ENCODE peak calls at places on chromosome 7, in six cellular contexts. One of them, this sample, is unnamed.

GRCh38 chr7:115585015-115585655 is 445.4 kb downstream of the TFEC start:
- DNase-seq in mesenchymal stem cell: no peak
- DNase-seq in H1: no peak
- DNase-seq in mesendoderm: peak; percentile 11
- DNase-seq in neuronal stem cell: no peak
- DNase-seq in IMR-90: peak; percentile 29
- DNase-seq in this sample: no peak

GRCh38 chr7:91033574-91033973 is 230.7 kb upstream of the FZD1 start:
- DNase-seq in neuronal stem cell: no peak
- DNase-seq in IMR-90: no peak
- DNase-seq in H1: no peak
- DNase-seq in mesenchymal stem cell: no peak
- DNase-seq in mesendoderm: no peak
- DNase-seq in this sample: no peak

GRCh38 chr7:69893915-69894314 is 295.6 kb downstream of the AUTS2 start:
- DNase-seq in mesenchymal stem cell: no peak
- DNase-seq in H1: no peak
- DNase-seq in IMR-90: no peak
- DNase-seq in mesendoderm: peak; percentile 27
- DNase-seq in neuronal stem cell: no peak
- DNase-seq in this sample: no peak

GRCh38 chr7:101058355-101058754 is 26.9 kb upstream of the TRIM56 start:
- DNase-seq in H1: no peak
- DNase-seq in mesendoderm: peak; percentile 71
- DNase-seq in mesenchymal stem cell: peak; percentile 63
- DNase-seq in IMR-90: peak; percentile 50
- DNase-seq in neuronal stem cell: peak; percentile 74
- DNase-seq in this sample: peak; percentile 77

GRCh38 chr7:77428777-77429231 is 12.7 kb upstream of the GSAP start:
- DNase-seq in mesenchymal stem cell: peak; percentile 38
- DNase-seq in IMR-90: no peak
- DNase-seq in mesendoderm: no peak
- DNase-seq in H1: no peak
- DNase-seq in neuronal stem cell: no peak
- DNase-seq in this sample: no peak

GRCh38 chr7:143205560-143206293 is 16.1 kb upstream of the TAS2R40 start:
- DNase-seq in neuronal stem cell: no peak
- DNase-seq in IMR-90: no peak
- DNase-seq in H1: no peak
- DNase-seq in mesendoderm: no peak
- DNase-seq in mesenchymal stem cell: no peak
- DNase-seq in this sample: no peak

GRCh38 chr7:157560710-157561522 is 224.1 kb downstream of the DNAJB6 start:
- DNase-seq in H1: no peak
- DNase-seq in mesenchymal stem cell: no peak
- DNase-seq in neuronal stem cell: no peak
- DNase-seq in mesendoderm: no peak
- DNase-seq in IMR-90: no peak
- DNase-seq in this sample: no peak

GRCh38 chr7:137816696-137817320 is 30.0 kb downstream of the DGKI start:
- DNase-seq in mesendoderm: peak; percentile 52
- DNase-seq in H1: no peak
- DNase-seq in IMR-90: no peak
- DNase-seq in mesenchymal stem cell: peak; percentile 1
- DNase-seq in neuronal stem cell: no peak
- DNase-seq in this sample: no peak

GRCh38 chr7:96903906-96904305 is 101.4 kb upstream of the DLX6 start:
- DNase-seq in mesendoderm: no peak
- DNase-seq in H1: no peak
- DNase-seq in mesenchymal stem cell: no peak
- DNase-seq in neuronal stem cell: no peak
- DNase-seq in IMR-90: no peak
- DNase-seq in this sample: no peak

GRCh38 chr7:123594813-123595241 is 6.8 kb upstream of the ASB15 start:
- DNase-seq in mesenchymal stem cell: peak; percentile 43
- DNase-seq in neuronal stem cell: peak; percentile 54
- DNase-seq in H1: peak; percentile 46
- DNase-seq in IMR-90: no peak
- DNase-seq in mesendoderm: peak; percentile 89
- DNase-seq in this sample: peak; percentile 86

GRCh38 chr7:6558837-6559236 is 7.6 kb upstream of the GRID2IP start:
- DNase-seq in H1: no peak
- DNase-seq in IMR-90: peak; percentile 21
- DNase-seq in neuronal stem cell: no peak
- DNase-seq in mesendoderm: peak; percentile 89
- DNase-seq in mesenchymal stem cell: peak; percentile 54
- DNase-seq in this sample: peak; percentile 81

GRCh38 chr7:926061-927030 is 28.1 kb downstream of the ADAP1 start:
- DNase-seq in IMR-90: no peak
- DNase-seq in neuronal stem cell: no peak
- DNase-seq in mesenchymal stem cell: no peak
- DNase-seq in mesendoderm: no peak
- DNase-seq in H1: no peak
- DNase-seq in this sample: no peak

GRCh38 chr7:120337308-120337907 is 64.4 kb downstream of the KCND2 start:
- DNase-seq in H1: no peak
- DNase-seq in mesenchymal stem cell: peak; percentile 12
- DNase-seq in mesendoderm: peak; percentile 32
- DNase-seq in IMR-90: peak; percentile 0
- DNase-seq in neuronal stem cell: peak; percentile 1
- DNase-seq in this sample: no peak

GRCh38 chr7:27156508-27156898 is at the start of gene HOXA7:
- DNase-seq in mesendoderm: no peak
- DNase-seq in mesenchymal stem cell: no peak
- DNase-seq in H1: no peak
- DNase-seq in IMR-90: peak; percentile 63
- DNase-seq in neuronal stem cell: no peak
- DNase-seq in this sample: peak; percentile 80

GRCh38 chr7:64951250-64951848 is 39.5 kb downstream of the ZNF117 start:
- DNase-seq in mesenchymal stem cell: peak; percentile 50
- DNase-seq in neuronal stem cell: peak; percentile 2
- DNase-seq in mesendoderm: peak; percentile 39
- DNase-seq in H1: no peak
- DNase-seq in IMR-90: peak; percentile 54
- DNase-seq in this sample: no peak

GRCh38 chr7:149317986-149318672 is 56.1 kb downstream of the ZNF783 start:
- DNase-seq in mesendoderm: peak; percentile 71
- DNase-seq in neuronal stem cell: no peak
- DNase-seq in H1: peak; percentile 38
- DNase-seq in IMR-90: no peak
- DNase-seq in mesenchymal stem cell: no peak
- DNase-seq in this sample: peak; percentile 77

GRCh38 chr7:134905375-134905774 is 80.9 kb upstream of the AGBL3 start:
- DNase-seq in IMR-90: peak; percentile 96
- DNase-seq in mesendoderm: no peak
- DNase-seq in mesenchymal stem cell: peak; percentile 92
- DNase-seq in neuronal stem cell: no peak
- DNase-seq in H1: no peak
- DNase-seq in this sample: no peak

GRCh38 chr7:151275813-151276577 is 27.5 kb upstream of the SMARCD3 start:
- DNase-seq in IMR-90: no peak
- DNase-seq in neuronal stem cell: no peak
- DNase-seq in mesenchymal stem cell: no peak
- DNase-seq in H1: no peak
- DNase-seq in mesendoderm: peak; percentile 71
- DNase-seq in this sample: no peak

GRCh38 chr7:158618745-158619140 is 31.1 kb upstream of the PTPRN2 start:
- DNase-seq in neuronal stem cell: no peak
- DNase-seq in H1: no peak
- DNase-seq in IMR-90: no peak
- DNase-seq in mesendoderm: no peak
- DNase-seq in mesenchymal stem cell: no peak
- DNase-seq in this sample: no peak

GRCh38 chr7:41217306-41217705 is 485.6 kb downstream of the INHBA start:
- DNase-seq in H1: no peak
- DNase-seq in IMR-90: no peak
- DNase-seq in mesendoderm: no peak
- DNase-seq in neuronal stem cell: no peak
- DNase-seq in mesenchymal stem cell: no peak
- DNase-seq in this sample: no peak

GRCh38 chr7:151138541-151138910 is 29.0 kb downstream of the GBX1 start:
- DNase-seq in IMR-90: no peak
- DNase-seq in H1: no peak
- DNase-seq in neuronal stem cell: no peak
- DNase-seq in mesendoderm: peak; percentile 61
- DNase-seq in mesenchymal stem cell: no peak
- DNase-seq in this sample: peak; percentile 70

GRCh38 chr7:116986611-116987565 is 33.6 kb downstream of the ST7 start:
- DNase-seq in H1: no peak
- DNase-seq in IMR-90: peak; percentile 16
- DNase-seq in mesendoderm: no peak
- DNase-seq in mesenchymal stem cell: no peak
- DNase-seq in neuronal stem cell: no peak
- DNase-seq in this sample: no peak

GRCh38 chr7:98175260-98175604 is 36.0 kb upstream of the BHLHA15 start:
- DNase-seq in IMR-90: no peak
- DNase-seq in mesenchymal stem cell: no peak
- DNase-seq in mesendoderm: no peak
- DNase-seq in neuronal stem cell: no peak
- DNase-seq in H1: no peak
- DNase-seq in this sample: no peak

GRCh38 chr7:157543276-157543675 is 206.5 kb downstream of the DNAJB6 start:
- DNase-seq in mesenchymal stem cell: no peak
- DNase-seq in IMR-90: no peak
- DNase-seq in neuronal stem cell: no peak
- DNase-seq in H1: no peak
- DNase-seq in mesendoderm: no peak
- DNase-seq in this sample: no peak

GRCh38 chr7:149785402-149785801 is 12.0 kb upstream of the ZNF467 start:
- DNase-seq in mesenchymal stem cell: no peak
- DNase-seq in mesendoderm: no peak
- DNase-seq in IMR-90: no peak
- DNase-seq in H1: no peak
- DNase-seq in neuronal stem cell: no peak
- DNase-seq in this sample: no peak

GRCh38 chr7:98232799-98233198 is 19.2 kb downstream of the TECPR1 start:
- DNase-seq in mesenchymal stem cell: no peak
- DNase-seq in IMR-90: no peak
- DNase-seq in H1: no peak
- DNase-seq in mesendoderm: no peak
- DNase-seq in neuronal stem cell: no peak
- DNase-seq in this sample: no peak

GRCh38 chr7:106009511-106010226 is 46.6 kb downstream of the CDHR3 start:
- DNase-seq in IMR-90: peak; percentile 98
- DNase-seq in neuronal stem cell: peak; percentile 91
- DNase-seq in H1: peak; percentile 88
- DNase-seq in mesenchymal stem cell: peak; percentile 99
- DNase-seq in mesendoderm: peak; percentile 99
- DNase-seq in this sample: peak; percentile 97

GRCh38 chr7:150657526-150657925 is 25.3 kb upstream of the GIMAP6 start:
- DNase-seq in mesendoderm: peak; percentile 16
- DNase-seq in neuronal stem cell: no peak
- DNase-seq in H1: no peak
- DNase-seq in mesenchymal stem cell: no peak
- DNase-seq in IMR-90: no peak
- DNase-seq in this sample: no peak

GRCh38 chr7:68511281-68511680 is 1087.0 kb upstream of the AUTS2 start:
- DNase-seq in IMR-90: no peak
- DNase-seq in mesenchymal stem cell: no peak
- DNase-seq in H1: no peak
- DNase-seq in neuronal stem cell: peak; percentile 54
- DNase-seq in mesendoderm: peak; percentile 82
- DNase-seq in this sample: no peak

GRCh38 chr7:39588401-39588800 is 22.2 kb downstream of the YAE1 start:
- DNase-seq in mesendoderm: no peak
- DNase-seq in H1: no peak
- DNase-seq in mesenchymal stem cell: peak; percentile 87
- DNase-seq in neuronal stem cell: no peak
- DNase-seq in IMR-90: peak; percentile 40
- DNase-seq in this sample: no peak
- H2BK15ac ChIP-seq in mesendoderm: no peak overlapping the region
- H2BK15ac ChIP-seq in H1: no peak overlapping the region
- H2BK15ac ChIP-seq in mesenchymal stem cell: no peak overlapping the region
- H2BK15ac ChIP-seq in neuronal stem cell: no peak overlapping the region
- H2BK15ac ChIP-seq in IMR-90: no peak overlapping the region
- H2BK15ac ChIP-seq in this sample: no peak overlapping the region

GRCh38 chr7:2142386-2142785 is 90.4 kb downstream of the MAD1L1 start:
- DNase-seq in H1: no peak
- DNase-seq in mesendoderm: no peak
- DNase-seq in neuronal stem cell: no peak
- DNase-seq in mesenchymal stem cell: no peak
- DNase-seq in IMR-90: no peak
- DNase-seq in this sample: no peak
- H3K18ac ChIP-seq in H1: no peak overlapping the region
- H3K18ac ChIP-seq in mesendoderm: no peak overlapping the region
- H3K18ac ChIP-seq in neuronal stem cell: no peak overlapping the region
- H3K18ac ChIP-seq in mesenchymal stem cell: no peak overlapping the region
- H3K18ac ChIP-seq in IMR-90: no peak overlapping the region
- H3K18ac ChIP-seq in this sample: no peak overlapping the region

GRCh38 chr7:44673324-44673723 is 66.9 kb downstream of the OGDH start:
- DNase-seq in H1: no peak
- DNase-seq in mesendoderm: no peak
- DNase-seq in neuronal stem cell: no peak
- DNase-seq in IMR-90: no peak
- DNase-seq in mesenchymal stem cell: no peak
- DNase-seq in this sample: no peak

GRCh38 chr7:44676776-44677175 is 70.3 kb downstream of the OGDH start:
- DNase-seq in mesenchymal stem cell: no peak
- DNase-seq in mesendoderm: no peak
- DNase-seq in H1: no peak
- DNase-seq in IMR-90: no peak
- DNase-seq in neuronal stem cell: no peak
- DNase-seq in this sample: no peak

GRCh38 chr7:44671069-44671468 is 64.6 kb downstream of the OGDH start:
- DNase-seq in mesendoderm: no peak
- DNase-seq in IMR-90: no peak
- DNase-seq in mesenchymal stem cell: no peak
- DNase-seq in H1: no peak
- DNase-seq in neuronal stem cell: no peak
- DNase-seq in this sample: no peak

GRCh38 chr7:44674381-44674780 is 68.0 kb downstream of the OGDH start:
- DNase-seq in H1: no peak
- DNase-seq in mesendoderm: no peak
- DNase-seq in neuronal stem cell: no peak
- DNase-seq in IMR-90: no peak
- DNase-seq in mesenchymal stem cell: no peak
- DNase-seq in this sample: no peak

DNA sequence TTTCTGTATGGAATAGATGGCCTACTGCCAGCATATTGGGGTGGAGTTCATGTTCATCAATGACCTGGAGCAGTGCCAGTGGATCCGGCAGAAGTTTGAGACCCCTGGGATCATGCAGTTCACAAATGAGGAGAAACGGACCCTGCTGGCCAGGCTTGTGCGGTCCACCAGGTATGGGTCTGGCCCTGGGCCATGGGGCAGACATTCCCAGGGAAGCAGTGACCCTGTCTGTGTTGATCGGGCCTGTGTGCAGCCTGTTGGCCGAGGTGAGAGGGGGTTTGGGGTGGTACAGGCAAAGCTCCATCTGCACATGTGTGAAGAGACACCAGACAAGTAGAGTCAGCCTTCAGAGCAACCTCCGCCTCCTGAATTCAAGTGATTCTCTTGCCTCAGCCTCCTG is 67.3 kb downstream of the OGDH start:
- DNase-seq in mesenchymal stem cell: no peak
- DNase-seq in neuronal stem cell: no peak
- DNase-seq in H1: no peak
- DNase-seq in IMR-90: no peak
- DNase-seq in mesendoderm: no peak
- DNase-seq in this sample: no peak
- H2BK15ac ChIP-seq in mesenchymal stem cell: no peak overlapping the region
- H2BK15ac ChIP-seq in neuronal stem cell: no peak overlapping the region
- H2BK15ac ChIP-seq in H1: no peak overlapping the region
- H2BK15ac ChIP-seq in IMR-90: no peak overlapping the region
- H2BK15ac ChIP-seq in mesendoderm: no peak overlapping the region
- H2BK15ac ChIP-seq in this sample: no peak overlapping the region

GRCh38 chr7:47528471-47528870 is 53.4 kb downstream of the TNS3 start:
- DNase-seq in IMR-90: no peak
- DNase-seq in neuronal stem cell: no peak
- DNase-seq in mesendoderm: no peak
- DNase-seq in H1: no peak
- DNase-seq in mesenchymal stem cell: no peak
- DNase-seq in this sample: no peak
- H3K18ac ChIP-seq in IMR-90: no peak overlapping the region
- H3K18ac ChIP-seq in neuronal stem cell: no peak overlapping the region
- H3K18ac ChIP-seq in mesendoderm: no peak overlapping the region
- H3K18ac ChIP-seq in H1: no peak overlapping the region
- H3K18ac ChIP-seq in mesenchymal stem cell: no peak overlapping the region
- H3K18ac ChIP-seq in this sample: no peak overlapping the region

This sample was measured in H9.